ENCODE peak calls at places on chromosomes 5 and 9, in eight cellular contexts. D is A549, E is GM12878, G is SK-N-SH, U is WTC11, C is HepG2, J is HCT116, N is NB4. F is an unnamed sample.

GRCh38 chr9:35763803-35764202 is 9.7 kb upstream of the MSMP start:
- DNase-seq in D (no peak), E (no peak), G (no peak), U (no peak), C (no peak), J (no peak), N (peak), F (no peak)

GRCh38 chr5:73318308-73318719 is 130.3 kb downstream of the FOXD1 start:
- DNase-seq in D (no peak), E (no peak), G (no peak), U (no peak), C (no peak), J (no peak), N (no peak), F (no peak)

GRCh38 chr5:112434650-112435049 is 15.6 kb upstream of the EPB41L4A start:
- DNase-seq in D (no peak), E (no peak), G (peak), U (no peak), C (no peak), J (no peak), N (no peak), F (no peak)

GRCh38 chr9:115157245-115157674 is 39.3 kb upstream of the TNC start:
- DNase-seq in D (peak), E (no peak), G (no peak), U (no peak), C (no peak), J (peak), N (no peak), F (no peak)

GRCh38 chr5:97635553-97635952 is 452.5 kb upstream of the RIOK2 start:
- DNase-seq in D (no peak), E (peak), G (no peak), U (no peak), C (no peak), J (no peak), N (no peak), F (no peak)

GRCh38 chr5:178119915-178120660 is 6.8 kb downstream of the N4BP3 start:
- DNase-seq in D (no peak), E (no peak), G (no peak), U (no peak), C (no peak), J (no peak), N (no peak), F (no peak)

GRCh38 chr9:124941689-124942561 is 1.0 kb upstream of the GOLGA1 start:
- DNase-seq in D (peak), E (peak), G (peak), U (peak), C (peak), J (peak), N (peak), F (peak)

GRCh38 chr9:104304925-104305324 is 199.1 kb upstream of the OR13F1 start:
- DNase-seq in D (no peak), E (no peak), G (no peak), U (peak), C (no peak), J (no peak), N (no peak), F (no peak)

GRCh38 chr9:78676009-78676408 is 379.1 kb downstream of the PSAT1 start:
- DNase-seq in D (no peak), E (no peak), G (no peak), U (no peak), C (no peak), J (no peak), N (no peak), F (no peak)

GRCh38 chr5:92435781-92436180 is 1052.7 kb upstream of the ARRDC3 start:
- DNase-seq in D (no peak), E (no peak), G (no peak), U (no peak), C (no peak), J (no peak), N (no peak), F (no peak)

DNA sequence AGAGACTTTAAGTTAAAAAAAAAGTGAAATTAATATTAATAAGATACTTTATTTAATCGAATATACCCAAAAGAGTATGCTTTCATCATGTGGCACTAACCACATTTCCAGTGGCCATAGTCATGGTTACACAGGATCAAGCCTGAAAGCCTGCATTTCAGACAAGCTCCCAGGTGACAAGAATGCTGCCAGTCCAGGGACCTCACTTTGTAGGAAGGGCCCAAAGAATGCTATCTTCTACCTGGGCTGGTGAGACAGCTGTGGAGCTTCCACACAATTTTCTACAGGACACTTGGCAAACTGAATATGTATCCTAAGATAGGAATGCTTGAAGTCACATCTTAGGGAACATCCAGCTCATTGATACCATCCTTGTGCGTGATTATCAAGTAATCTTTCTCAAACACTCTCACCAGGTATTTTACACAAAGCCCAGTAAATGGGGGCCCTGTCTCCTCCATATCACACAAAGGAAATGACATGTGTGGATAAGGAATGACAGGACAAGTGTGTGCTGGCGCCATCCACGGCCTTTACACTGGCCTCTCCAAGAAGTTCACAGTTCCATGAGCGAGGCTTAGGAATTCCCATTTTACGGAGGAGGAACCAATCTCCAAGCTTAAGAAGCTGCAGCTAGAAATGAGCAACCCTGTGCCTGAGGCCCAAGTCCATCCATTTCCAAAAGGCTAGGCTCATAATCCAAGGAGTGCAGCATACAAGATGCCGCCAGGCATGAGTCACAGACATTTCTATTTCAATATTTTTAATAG is 203.6 kb downstream of the AUH start:
- DNase-seq in D (no peak), E (no peak), G (no peak), U (no peak), C (no peak), J (no peak), N (no peak), F (no peak)
- TF ChIP-seq MAX in D (no peak), E (no peak), G (no peak), U (no peak), C (no peak), J (no peak), N (no peak), F (no peak)

DNA sequence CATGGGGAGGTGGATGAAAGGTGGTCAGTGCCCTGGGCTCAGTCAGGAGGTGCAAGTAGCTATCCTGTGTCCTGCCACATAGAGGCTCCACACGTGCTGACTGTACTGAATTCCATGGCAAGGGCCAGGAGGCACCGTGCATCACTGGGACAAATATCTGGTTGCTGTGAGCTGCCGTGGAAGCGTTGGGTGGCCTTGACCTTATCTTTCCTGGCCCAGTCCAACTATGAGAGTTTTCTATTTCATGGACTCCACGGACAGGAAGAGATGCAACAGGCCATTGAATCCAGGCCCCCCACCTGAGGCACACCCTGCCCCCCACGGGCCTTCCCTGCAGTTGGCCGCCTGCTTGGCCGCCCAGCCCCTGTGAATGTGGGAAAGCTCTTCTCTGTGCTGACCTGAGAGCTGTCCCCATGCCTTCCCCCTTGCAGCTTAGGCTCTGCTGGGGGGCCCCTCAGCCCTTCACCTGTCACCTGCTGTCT is 1.7 kb downstream of the GRHPR start:
- DNase-seq in D (no peak), E (no peak), G (no peak), U (no peak), C (peak), J (no peak), N (no peak), F (no peak)
- TF ChIP-seq MAX in D (no peak), E (no peak), G (no peak), U (no peak), C (peak), J (no peak), N (no peak), F (no peak)

DNA sequence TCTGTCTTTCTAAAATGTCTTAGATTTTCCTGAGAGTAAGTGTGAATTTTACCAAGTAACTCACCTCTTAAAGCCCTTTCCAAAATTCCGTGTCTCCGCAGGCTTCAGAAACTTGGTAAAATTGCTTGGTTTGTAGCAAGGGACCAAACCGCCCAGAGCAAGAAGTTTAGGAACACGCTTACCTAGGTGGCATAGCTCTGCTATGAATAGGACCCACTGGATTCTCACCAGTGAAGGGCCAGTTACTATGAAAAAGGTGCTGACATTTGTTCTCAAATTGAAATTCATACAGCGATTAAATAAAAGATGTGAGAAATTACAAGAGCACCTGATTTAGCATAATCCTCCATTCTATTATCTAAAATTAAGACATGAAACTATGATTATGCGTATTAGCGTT is 6.7 kb downstream of the NME5 start:
- DNase-seq in D (no peak), E (no peak), G (no peak), U (no peak), C (no peak), J (no peak), N (no peak), F (no peak)
- TF ChIP-seq MAX in D (no peak), E (no peak), G (no peak), U (no peak), C (no peak), J (no peak), N (no peak), F (no peak)

GRCh38 chr5:67648201-67648671 is 451.6 kb upstream of the CD180 start:
- DNase-seq in D (no peak), E (no peak), G (no peak), U (no peak), C (no peak), J (no peak), N (no peak), F (peak)
- TF ChIP-seq MAX in D (no peak), E (no peak), G (no peak), U (no peak), C (no peak), J (no peak), N (no peak), F (no peak)

DNA sequence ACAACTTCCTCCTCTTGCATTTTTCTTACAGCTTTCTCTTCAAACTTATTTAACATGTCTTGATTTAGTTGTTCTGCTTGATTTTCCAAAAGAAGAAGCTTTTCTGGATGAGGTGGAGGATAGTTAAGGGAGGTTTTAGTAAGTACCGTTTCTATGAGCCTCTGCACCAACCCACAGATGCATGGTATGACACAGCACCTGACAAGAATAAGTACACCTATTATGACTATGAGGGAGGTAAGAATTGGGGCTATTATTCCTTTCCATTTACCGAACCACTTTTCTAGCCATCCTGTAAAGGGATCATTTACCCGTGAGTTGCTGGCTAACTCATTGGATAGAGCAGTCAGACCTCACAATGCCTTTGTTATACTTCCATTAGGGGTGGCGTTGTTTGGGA is 2.5 kb upstream of the HMGCS1 start:
- DNase-seq in D (no peak), E (no peak), G (no peak), U (no peak), C (no peak), J (no peak), N (no peak), F (no peak)
- TF ChIP-seq MAX in D (no peak), E (no peak), G (no peak), U (no peak), C (no peak), J (no peak), N (no peak), F (no peak)

GRCh38 chr9:132991351-132992300 is 13.1 kb downstream of the GFI1B start:
- DNase-seq in D (no peak), E (no peak), G (peak), U (peak), C (no peak), J (no peak), N (peak), F (no peak)

GRCh38 chr9:132995906-132996305 is 17.4 kb downstream of the GFI1B start:
- DNase-seq in D (no peak), E (no peak), G (peak), U (peak), C (no peak), J (no peak), N (no peak), F (no peak)

GRCh38 chr9:132995121-132995420 is 16.6 kb downstream of the GFI1B start:
- DNase-seq in D (no peak), E (no peak), G (no peak), U (no peak), C (no peak), J (no peak), N (no peak), F (no peak)

GRCh38 chr9:132994410-132995120 is 16.1 kb downstream of the GFI1B start:
- DNase-seq in D (no peak), E (no peak), G (peak), U (no peak), C (no peak), J (no peak), N (peak), F (no peak)

DNA sequence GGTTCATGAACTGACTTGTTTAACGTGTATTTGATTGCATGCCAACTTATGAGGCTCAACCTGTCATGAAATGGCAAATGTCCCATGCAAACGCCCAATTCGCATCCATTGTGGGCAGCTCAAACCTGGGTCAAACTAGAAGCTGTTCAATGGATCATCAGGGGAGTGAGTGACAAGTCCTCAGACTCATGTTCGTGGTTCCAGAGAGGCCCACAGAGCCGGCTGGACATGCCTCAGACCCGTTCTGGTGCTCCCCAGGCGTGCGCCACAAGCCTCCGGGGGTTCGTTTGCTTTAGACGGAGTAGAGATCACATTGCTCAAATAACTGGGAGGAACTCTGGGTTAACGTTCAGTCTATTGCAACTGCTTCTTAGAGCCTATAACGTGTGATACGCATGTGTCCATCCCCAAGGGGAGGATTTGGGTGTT is 15.0 kb downstream of the GFI1B start:
- DNase-seq in D (no peak), E (no peak), G (no peak), U (no peak), C (peak), J (no peak), N (peak), F (no peak)
- TF ChIP-seq MAX in D (no peak), E (no peak), G (no peak), U (no peak), C (peak), J (no peak), N (peak), F (no peak)

GRCh38 chr9:117046666-117047327 is 359.7 kb downstream of the TRIM32 start:
- DNase-seq in D (no peak), E (peak), G (no peak), U (no peak), C (no peak), J (no peak), N (no peak), F (no peak)

GRCh38 chr9:117043159-117043558 is 356.1 kb downstream of the TRIM32 start:
- DNase-seq in D (no peak), E (no peak), G (no peak), U (no peak), C (no peak), J (no peak), N (no peak), F (no peak)

GRCh38 chr9:117044241-117044640 is 357.1 kb downstream of the TRIM32 start:
- DNase-seq in D (no peak), E (no peak), G (peak), U (peak), C (no peak), J (no peak), N (no peak), F (no peak)
- TF ChIP-seq MAX in D (no peak), E (no peak), G (no peak), U (no peak), C (no peak), J (no peak), N (no peak), F (no peak)

GRCh38 chr5:19035816-19036215 is 952.2 kb downstream of the CDH18 start:
- DNase-seq in D (no peak), E (no peak), G (no peak), U (no peak), C (no peak), J (no peak), N (no peak), F (no peak)
- TF ChIP-seq MAX in D (no peak), E (no peak), G (no peak), U (no peak), C (no peak), J (no peak), N (no peak), F (no peak)

GRCh38 chr9:133591116-133591910 is 17.9 kb downstream of the FAM163B start:
- DNase-seq in D (no peak), E (no peak), G (no peak), U (no peak), C (no peak), J (no peak), N (no peak), F (no peak)
- TF ChIP-seq MAX in D (no peak), E (no peak), G (no peak), U (no peak), C (no peak), J (no peak), N (no peak), F (no peak)

GRCh38 chr5:141180313-141180712 is 1.9 kb upstream of the PCDHB16 start:
- DNase-seq in D (no peak), E (no peak), G (no peak), U (no peak), C (no peak), J (no peak), N (no peak), F (no peak)

GRCh38 chr5:141186897-141187512 is at the start of gene PCDHB9:
- DNase-seq in D (no peak), E (no peak), G (peak), U (peak), C (peak), J (peak), N (peak), F (peak)

GRCh38 chr5:141182248-141182647 is at the start of gene PCDHB16:
- DNase-seq in D (no peak), E (no peak), G (peak), U (peak), C (peak), J (no peak), N (no peak), F (peak)
- TF ChIP-seq MAX in D (no peak), E (no peak), G (no peak), U (peak), C (no peak), J (no peak), N (no peak), F (no peak)